ENCODE peak calls at places on chromosomes 5 and 9, in eight cellular contexts. J, F, C, Y, A, N, Q and L are unnamed samples.

GRCh38 chr5:458547-459353 is 15.8 kb downstream of the EXOC3 start:
- DNase-seq in N (peak), Y (no peak), J (peak), A (no peak), Q (no peak), F (peak), C (no peak), L (no peak)

GRCh38 chr5:15243301-15244020 is 256.5 kb upstream of the FBXL7 start:
- DNase-seq in N (no peak), F (no peak), C (no peak), J (no peak), Q (no peak), A (no peak), Y (no peak), L (no peak)

GRCh38 chr5:181221792-181222629 is 1.1 kb upstream of the TRIM41 start:
- DNase-seq in A (peak), N (peak), Q (peak), F (peak), C (peak), J (peak), Y (peak), L (no peak)

GRCh38 chr5:112253478-112254250 is 165.4 kb downstream of the EPB41L4A start:
- DNase-seq in N (no peak), Y (no peak), A (no peak), C (no peak), J (no peak), F (no peak), Q (peak), L (peak)

GRCh38 chr5:126552614-126553013 is 42.4 kb downstream of the ALDH7A1 start:
- DNase-seq in F (no peak), N (no peak), C (no peak), A (no peak), Y (no peak), Q (no peak), J (no peak), L (no peak)

GRCh38 chr9:127796899-127797370 is 5.7 kb upstream of the FPGS start:
- DNase-seq in Y (no peak), J (no peak), F (no peak), C (no peak), N (no peak), Q (peak), A (no peak), L (no peak)

GRCh38 chr5:20224046-20224445 is 236.0 kb upstream of the CDH18 start:
- DNase-seq in C (no peak), N (no peak), F (no peak), J (no peak), Q (no peak), A (no peak), Y (no peak), L (no peak)

GRCh38 chr9:70600479-70600878 is 186.0 kb upstream of the KLF9 start:
- DNase-seq in Q (peak), C (no peak), N (no peak), Y (no peak), F (no peak), J (peak), A (no peak), L (peak)

GRCh38 chr9:118059520-118060278 is 355.5 kb downstream of the TLR4 start:
- DNase-seq in Y (no peak), N (no peak), C (no peak), A (peak), F (no peak), J (no peak), Q (peak), L (peak)

GRCh38 chr5:151192626-151193025 is 31.3 kb downstream of the CCDC69 start:
- DNase-seq in Y (no peak), J (no peak), A (no peak), Q (no peak), F (no peak), C (no peak), N (no peak), L (no peak)

GRCh38 chr5:3995954-3996619 is 400.5 kb downstream of the IRX1 start:
- DNase-seq in F (no peak), C (no peak), A (no peak), Y (no peak), J (no peak), Q (no peak), N (no peak), L (no peak)

GRCh38 chr9:91421987-91422765 is 1.5 kb downstream of the NFIL3 start:
- DNase-seq in N (no peak), Y (no peak), J (no peak), C (no peak), A (no peak), F (no peak), Q (peak), L (no peak)

GRCh38 chr5:65722575-65723424 is 795 bp downstream of the NLN start:
- DNase-seq in Q (peak), Y (no peak), A (peak), J (peak), C (peak), N (peak), F (peak), L (peak)

GRCh38 chr5:151772029-151772867 is 494 bp downstream of the G3BP1 start:
- DNase-seq in Q (peak), F (peak), C (no peak), N (peak), Y (peak), J (no peak), A (peak), L (no peak)

GRCh38 chr5:66333192-66333591 is 189.1 kb downstream of the SREK1 start:
- DNase-seq in N (no peak), Q (no peak), F (no peak), J (no peak), Y (no peak), C (no peak), A (peak), L (no peak)

GRCh38 chr5:124895236-124895635 is 148.8 kb upstream of the ZNF608 start:
- DNase-seq in A (no peak), Y (no peak), F (no peak), J (no peak), N (no peak), Q (no peak), C (no peak), L (no peak)

GRCh38 chr5:79795764-79796398 is 106.2 kb downstream of the CMYA5 start:
- DNase-seq in J (peak), A (no peak), F (peak), C (no peak), N (no peak), Q (peak), Y (no peak), L (peak)

GRCh38 chr9:131606896-131607567 is 61.7 kb downstream of the PRRT1B start:
- DNase-seq in F (no peak), Q (no peak), J (no peak), N (no peak), C (no peak), A (no peak), Y (no peak), L (no peak)

GRCh38 chr5:139653616-139654015 is 5.5 kb downstream of the CXXC5 start:
- DNase-seq in J (no peak), F (no peak), A (no peak), Q (no peak), N (no peak), C (no peak), Y (no peak), L (no peak)

GRCh38 chr5:175347027-175347426 is 97.0 kb downstream of the DRD1 start:
- DNase-seq in A (no peak), C (no peak), Y (no peak), F (no peak), N (no peak), Q (peak), J (no peak), L (peak)

GRCh38 chr9:97905228-97905627 is 17.1 kb downstream of the TRMO start:
- DNase-seq in Q (no peak), F (no peak), N (no peak), A (no peak), C (no peak), Y (no peak), J (no peak), L (no peak)

GRCh38 chr9:114930063-114930812 is at the start of gene TNFSF8:
- DNase-seq in J (no peak), Y (peak), Q (no peak), F (no peak), C (no peak), A (no peak), N (no peak), L (no peak)

GRCh38 chr5:55850839-55851674 is at the start of gene IL31RA:
- DNase-seq in A (no peak), J (peak), Q (peak), C (no peak), F (peak), N (no peak), Y (no peak), L (peak)

GRCh38 chr5:172707285-172708182 is 63.5 kb downstream of the DUSP1 start:
- DNase-seq in Q (peak), N (peak), A (peak), C (peak), F (peak), Y (no peak), J (peak), L (peak)

GRCh38 chr5:171371326-171371725 is 16.3 kb upstream of the NPM1 start:
- DNase-seq in A (no peak), J (no peak), N (no peak), Y (no peak), C (no peak), Q (no peak), F (no peak), L (no peak)

GRCh38 chr5:173320259-173320658 is 8.0 kb downstream of the STC2 start:
- DNase-seq in J (no peak), Y (no peak), A (no peak), F (no peak), N (no peak), Q (no peak), C (no peak), L (no peak)

GRCh38 chr5:141192110-141192725 is at the start of gene PCDHB10:
- DNase-seq in Y (no peak), A (peak), Q (no peak), F (peak), J (no peak), N (peak), C (peak), L (no peak)

GRCh38 chr5:78594946-78595921 is 53.3 kb downstream of the LHFPL2 start:
- DNase-seq in A (no peak), Q (peak), C (no peak), N (no peak), F (peak), J (peak), Y (no peak), L (peak)

GRCh38 chr5:71937906-71938698 is 169.2 kb upstream of the MAP1B start:
- DNase-seq in Y (no peak), J (no peak), N (no peak), A (no peak), F (no peak), Q (no peak), C (no peak), L (no peak)

GRCh38 chr5:177142029-177142681 is 8.6 kb downstream of the NSD1 start:
- DNase-seq in A (no peak), F (no peak), C (no peak), N (no peak), Q (no peak), Y (no peak), J (no peak), L (no peak)

GRCh38 chr5:141567513-141568117 is 51.2 kb downstream of the DIAPH1 start:
- DNase-seq in Q (no peak), C (peak), N (no peak), A (no peak), F (no peak), Y (no peak), J (no peak), L (no peak)

GRCh38 chr9:133711428-133712220 is 26.5 kb downstream of the SARDH start:
- DNase-seq in N (no peak), F (peak), Y (no peak), Q (peak), C (no peak), A (no peak), J (no peak), L (no peak)

GRCh38 chr9:128899566-128900322 is 17.8 kb downstream of the LRRC8A start:
- DNase-seq in Y (no peak), N (no peak), F (no peak), Q (no peak), A (no peak), C (no peak), J (no peak), L (no peak)

GRCh38 chr5:96259211-96259772 is 173.8 kb downstream of the PCSK1 start:
- DNase-seq in Q (peak), Y (no peak), J (no peak), F (no peak), A (no peak), C (no peak), N (no peak), L (no peak)